ENCODE peak calls at places on chromosomes 16 and 17, in eight cellular contexts. J is heart right ventricle; L is substantia nigra; K is LoVo; Y is Daoy; V is activated CD8-positive, alpha-beta T cell treated with anti-CD3 and anti-CD28 coated beads, Interleukin-2, amount 10 ng/mL, durations not matched to agents 7 days and 5 days; N is NB4; Z is activated CD4-positive, alpha-beta T cell treated with anti-CD3 and anti-CD28 coated beads for 4 hours. Q is an unnamed sample.

GRCh38 chr16:87380875-87381274 is 2.7 kb downstream of the FBXO31 start:
- DNase-seq in J (no peak), Z (no peak), V (no peak), K (no peak), L (no peak), Y (no peak), N (no peak), Q (no peak)

GRCh38 chr17:19315104-19315503 is 47.4 kb downstream of the B9D1 start:
- DNase-seq in V (no peak), Z (no peak), N (no peak), Y (no peak), L (no peak), J (no peak), K (no peak), Q (no peak)

GRCh38 chr17:7167832-7168231 is 11.3 kb downstream of the ASGR1 start:
- DNase-seq in K (no peak), J (no peak), V (no peak), Z (no peak), L (no peak), N (peak; percentile 32), Y (no peak), Q (no peak)

GRCh38 chr17:29154516-29155234 is 25.5 kb downstream of the MYO18A start:
- DNase-seq in K (no peak), Y (peak; percentile 43), V (no peak), N (peak; percentile 34), L (no peak), Z (no peak), J (no peak), Q (no peak)

GRCh38 chr17:61488878-61489718 is 36.9 kb downstream of the TBX4 start:
- DNase-seq in N (no peak), J (no peak), V (no peak), K (no peak), L (no peak), Z (no peak), Y (no peak), Q (no peak)

GRCh38 chr16:47905771-47906170 is 250.0 kb downstream of the ABCC12 start:
- DNase-seq in J (no peak), L (no peak), V (no peak), Z (no peak), N (no peak), K (no peak), Y (peak; percentile 56), Q (peak; percentile 79)

GRCh38 chr16:30565526-30565925 is 6.0 kb downstream of the ZNF688 start:
- DNase-seq in K (no peak), J (no peak), V (no peak), N (no peak), Z (no peak), L (no peak), Y (no peak), Q (no peak)

GRCh38 chr17:78252111-78252634 is 20.7 kb downstream of the TMEM235 start:
- DNase-seq in L (no peak), Y (no peak), N (no peak), Z (peak; percentile 60), J (no peak), V (peak; percentile 89), K (no peak), Q (no peak)

GRCh38 chr17:67058036-67058435 is 13.7 kb downstream of the CACNG1 start:
- DNase-seq in L (no peak), Y (no peak), K (no peak), N (no peak), J (no peak), Z (no peak), V (no peak), Q (no peak)

GRCh38 chr17:45775148-45775547 is 9.0 kb upstream of the CRHR1 start:
- DNase-seq in V (no peak), N (no peak), K (no peak), J (no peak), L (no peak), Y (no peak), Z (no peak), Q (no peak)

GRCh38 chr17:66331038-66331816 is 28.8 kb downstream of the PRKCA start:
- DNase-seq in J (no peak), L (no peak), Z (no peak), N (peak; percentile 32), V (peak; percentile 56), K (no peak), Y (no peak), Q (no peak)

GRCh38 chr16:67430504-67431076 is 331 bp upstream of the HSD11B2 start:
- DNase-seq in Y (peak; percentile 21), L (no peak), V (peak; percentile 25), K (peak; percentile 44), N (no peak), Z (peak; percentile 42), J (no peak), Q (peak; percentile 52)

GRCh38 chr16:46844771-46845170 is 13.8 kb upstream of the C16orf87 start:
- DNase-seq in J (no peak), K (no peak), Y (no peak), L (no peak), V (no peak), N (no peak), Z (no peak), Q (no peak)

GRCh38 chr17:2190014-2190413 is 113.6 kb downstream of the SMG6 start:
- DNase-seq in Z (no peak), J (no peak), K (no peak), V (no peak), Y (no peak), L (no peak), N (no peak), Q (peak; percentile 53)

GRCh38 chr17:35915153-35915969 is 15.2 kb downstream of the RDM1 start:
- DNase-seq in Z (no peak), J (no peak), L (no peak), K (no peak), V (no peak), N (peak; percentile 43), Y (no peak), Q (no peak)

GRCh38 chr16:66043326-66043725 is 323.2 kb upstream of the CDH5 start:
- DNase-seq in K (no peak), Z (no peak), L (no peak), Y (no peak), V (no peak), N (no peak), J (no peak), Q (no peak)